ENCODE peak calls at places on chromosomes 16 and 17, in five cellular contexts. T, B, D, H and L are unnamed samples.

GRCh38 chr16:18802755-18803218 is 1.4 kb upstream of the ARL6IP1 start:
- DNase-seq in D (no peak), B (no peak), T (no peak), H (no peak), L (no peak)

GRCh38 chr17:27631897-27632725 is 1.1 kb downstream of the LGALS9 start:
- DNase-seq in B (peak), H (no peak), D (no peak), T (no peak), L (peak)

GRCh38 chr16:81374514-81374913 is 59.8 kb downstream of the GAN start:
- DNase-seq in D (no peak), T (peak), B (no peak), H (no peak), L (no peak)

GRCh38 chr17:67244621-67245072 is 349 bp downstream of the HELZ start:
- DNase-seq in D (peak), T (no peak), B (peak), H (no peak), L (peak)

GRCh38 chr16:57507414-57508083 is 21.3 kb upstream of the DOK4 start:
- DNase-seq in D (no peak), T (no peak), H (no peak), B (no peak), L (peak)

GRCh38 chr17:68431661-68432071 is 25.6 kb downstream of the WIPI1 start:
- DNase-seq in H (peak), D (peak), T (no peak), B (peak), L (peak)

GRCh38 chr17:19513897-19514488 is 19.7 kb upstream of the SLC47A1 start:
- DNase-seq in H (peak), B (peak), T (peak), D (peak), L (peak)

GRCh38 chr16:47852991-47853390 is 302.8 kb downstream of the ABCC12 start:
- DNase-seq in H (no peak), T (no peak), B (no peak), D (no peak), L (no peak)

GRCh38 chr17:28230011-28230410 is 89.0 kb upstream of the TMEM97 start:
- DNase-seq in T (no peak), H (no peak), B (peak), D (no peak), L (no peak)

GRCh38 chr17:65198653-65199382 is 61.6 kb downstream of the RGS9 start:
- DNase-seq in D (peak), H (peak), T (peak), B (no peak), L (peak)

GRCh38 chr16:1194665-1195392 is 30.2 kb downstream of the TPSG1 start:
- DNase-seq in B (no peak), H (peak), T (no peak), D (no peak), L (no peak)

GRCh38 chr17:40033339-40033738 is 18.1 kb downstream of the CSF3 start:
- DNase-seq in T (no peak), D (no peak), H (no peak), B (no peak), L (no peak)

GRCh38 chr16:89722392-89723278 is 1.3 kb downstream of the ZNF276 start:
- DNase-seq in H (no peak), T (peak), B (peak), D (no peak), L (peak)

GRCh38 chr17:45234641-45235040 is 13.0 kb downstream of the FMNL1 start:
- DNase-seq in D (no peak), H (peak), T (no peak), B (peak), L (peak)

GRCh38 chr17:8883353-8883752 is 15.9 kb upstream of the PIK3R6 start:
- DNase-seq in B (no peak), T (no peak), D (no peak), H (no peak), L (no peak)

GRCh38 chr17:80529904-80530292 is 14.7 kb upstream of the RPTOR start:
- DNase-seq in D (no peak), T (no peak), H (no peak), B (peak), L (peak)

GRCh38 chr17:63946440-63947363 is 14.6 kb upstream of the CD79B start:
- DNase-seq in D (peak), T (peak), B (peak), H (peak), L (peak)

GRCh38 chr17:48492401-48493298 is 38.2 kb downstream of the HOXB1 start:
- DNase-seq in B (peak), D (peak), T (peak), H (peak), L (peak)

GRCh38 chr16:50744911-50745310 is 3.0 kb downstream of the CYLD start:
- DNase-seq in D (no peak), T (no peak), B (no peak), H (no peak), L (no peak)

GRCh38 chr17:22507823-22508222 is 815.5 kb downstream of the KCNJ18 start:
- DNase-seq in T (no peak), H (no peak), D (no peak), B (no peak), L (no peak)

GRCh38 chr16:57882797-57883196 is 80.5 kb upstream of the KIFC3 start:
- DNase-seq in H (no peak), D (no peak), T (no peak), B (no peak), L (peak)

GRCh38 chr16:75486014-75486404 is 9.2 kb downstream of the CHST6 start:
- DNase-seq in B (no peak), D (no peak), T (no peak), H (no peak), L (no peak)

GRCh38 chr17:63293310-63293709 is 152.8 kb downstream of the CYB561 start:
- DNase-seq in B (no peak), H (no peak), T (no peak), D (no peak), L (no peak)

GRCh38 chr16:85168732-85169256 is 56.5 kb upstream of the CIBAR2 start:
- DNase-seq in H (peak), T (peak), D (peak), B (no peak), L (peak)

GRCh38 chr17:40209404-40210093 is 9.6 kb upstream of the WIPF2 start:
- DNase-seq in D (no peak), T (no peak), B (no peak), H (no peak), L (no peak)

GRCh38 chr17:66994943-66995535 is 30.5 kb downstream of the CACNG4 start:
- DNase-seq in T (no peak), H (no peak), D (no peak), B (no peak), L (no peak)

GRCh38 chr17:72139213-72139612 is 18.4 kb downstream of the SOX9 start:
- DNase-seq in D (no peak), T (no peak), H (no peak), B (no peak), L (no peak)

GRCh38 chr17:81366648-81367047 is 28.6 kb upstream of the BAHCC1 start:
- DNase-seq in T (no peak), H (no peak), B (peak), D (no peak), L (no peak)

GRCh38 chr16:55668337-55669281 is 12.8 kb downstream of the SLC6A2 start:
- DNase-seq in H (no peak), B (no peak), D (no peak), T (no peak), L (no peak)

GRCh38 chr16:58411736-58412614 is 19.7 kb downstream of the GINS3 start:
- DNase-seq in H (no peak), D (no peak), T (no peak), B (no peak), L (no peak)

GRCh38 chr16:67431077-67431804 is at the start of gene HSD11B2:
- DNase-seq in D (peak), B (peak), T (no peak), H (peak), L (peak)

GRCh38 chr16:57519796-57520360 is 16.5 kb downstream of the CCDC102A start:
- DNase-seq in H (peak), B (peak), D (peak), T (peak), L (peak)

GRCh38 chr16:80265624-80266306 is 275.0 kb upstream of the DYNLRB2 start:
- DNase-seq in B (no peak), T (no peak), H (no peak), D (no peak), L (no peak)

GRCh38 chr17:83191388-83192160 is 112.2 kb downstream of the METRNL start:
- DNase-seq in B (peak), T (no peak), D (no peak), H (no peak), L (no peak)

GRCh38 chr16:83807710-83808572 is at the start of gene HSBP1:
- DNase-seq in T (peak), B (peak), H (peak), D (peak), L (peak)

GRCh38 chr17:71986886-71987285 is 133.9 kb upstream of the SOX9 start:
- DNase-seq in H (no peak), T (no peak), B (no peak), D (no peak), L (no peak)

GRCh38 chr16:27657811-27658210 is 107.9 kb downstream of the KATNIP start:
- DNase-seq in B (no peak), T (no peak), H (no peak), D (no peak), L (no peak)

GRCh38 chr16:2472885-2473284 is 1.8 kb downstream of the NTN3 start:
- DNase-seq in D (no peak), H (no peak), B (no peak), T (no peak), L (peak)
- H3K4me3 ChIP-seq in D (no peak), H (no peak), B (no peak), T (no peak), L (no peak)

GRCh38 chr16:68644715-68645493 is at the start of gene CDH3:
- DNase-seq in B (no peak), H (peak), T (no peak), D (no peak), L (peak)
- H3K4me3 ChIP-seq in B (peak), H (peak), T (no peak), D (peak), L (peak)

GRCh38 chr16:6211644-6212043 is 1114.0 kb upstream of the EEF2KMT start:
- DNase-seq in D (no peak), B (no peak), T (no peak), H (no peak), L (no peak)
- H3K4me3 ChIP-seq in D (no peak), B (no peak), T (no peak), H (no peak), L (no peak)

DNA sequence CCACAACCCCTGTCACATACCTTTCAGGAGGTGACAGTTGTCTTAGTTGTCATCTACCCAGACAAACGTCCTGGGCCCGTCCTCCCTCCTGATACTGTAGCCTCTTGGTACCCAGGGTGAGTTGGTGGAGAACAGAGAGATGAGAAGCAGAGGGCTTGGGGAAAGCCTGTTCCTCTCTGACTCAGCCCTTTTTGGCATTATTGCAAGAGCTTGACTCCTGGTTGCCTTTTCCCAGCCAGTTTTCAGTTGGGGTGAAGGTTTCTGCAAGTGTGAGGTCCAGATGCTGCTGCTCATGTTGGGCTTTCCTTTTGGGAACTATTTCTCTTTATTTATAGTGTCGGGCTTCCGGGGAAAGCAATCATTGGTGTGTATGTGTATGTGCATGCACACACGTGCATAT is 2.1 kb upstream of the AOC2 start:
- DNase-seq in H (no peak), B (peak), D (no peak), T (no peak), L (no peak)
- H3K4me3 ChIP-seq in H (no peak), B (no peak), D (no peak), T (no peak), L (no peak)

DNA sequence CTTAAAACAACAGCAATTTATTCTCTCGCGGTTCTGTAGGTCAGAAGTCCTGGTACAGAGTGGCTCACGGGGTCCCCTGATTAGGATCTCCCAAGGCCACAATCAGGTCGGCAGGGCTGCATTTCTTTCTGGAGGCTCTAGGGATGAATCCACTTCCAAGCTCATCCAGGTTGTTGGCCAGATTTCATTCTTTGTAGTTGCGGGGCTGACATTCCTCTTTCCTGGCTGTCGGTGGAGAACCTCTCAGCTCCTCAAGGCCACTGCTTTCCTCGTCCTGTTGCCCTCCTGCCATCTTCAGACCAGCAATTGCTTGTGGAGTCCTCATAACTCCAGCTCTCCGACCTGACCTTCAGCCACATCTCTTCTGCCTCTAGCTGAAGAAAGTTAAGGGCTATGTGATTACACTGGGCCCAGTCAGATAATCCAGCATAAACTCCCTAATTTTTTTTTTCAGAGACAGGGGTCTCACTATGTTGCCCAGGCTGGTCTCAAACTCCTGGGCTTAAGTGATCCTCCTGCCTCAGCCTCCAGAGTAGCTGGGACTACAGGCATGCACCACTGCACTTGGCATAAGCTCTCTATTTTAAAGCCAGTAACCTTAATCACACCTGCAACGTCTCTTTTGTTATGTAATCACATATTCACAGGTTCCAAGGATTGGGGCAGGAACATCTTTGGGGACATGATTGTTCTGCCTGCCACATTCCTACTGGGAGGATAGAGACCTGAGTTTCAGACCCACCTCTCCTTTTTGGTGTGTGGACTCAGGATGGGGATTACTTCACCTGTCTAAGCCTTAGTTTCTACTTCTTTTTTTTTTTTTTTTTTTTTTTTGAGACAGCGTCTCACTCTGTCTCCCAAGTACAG is 4.1 kb upstream of the GAST start:
- DNase-seq in H (no peak), T (no peak), D (no peak), B (no peak), L (peak)
- H3K4me3 ChIP-seq in H (no peak), T (no peak), D (no peak), B (no peak), L (no peak)